ENCODE peak calls at places on chromosomes 16 and 17, in four cellular contexts. O is NT2/D1, T is right cardiac atrium, G is iPS DF 6.9. Q is an unnamed sample.
A peak's percentile ranks its signal among the peaks of the same experiment; 100 is the strongest.

GRCh38 chr17:40071720-40072480 is 9.1 kb downstream of the THRA start:
- DNase-seq in T (peak; percentile 89), O (no peak), G (no peak), Q (peak; percentile 66)

GRCh38 chr17:8470447-8471047 is 34.9 kb downstream of the NDEL1 start:
- DNase-seq in O (no peak), T (peak; percentile 84), G (no peak), Q (no peak)

GRCh38 chr17:37608369-37609169 is 649 bp downstream of the SYNRG start:
- DNase-seq in T (no peak), G (no peak), O (peak; percentile 9), Q (peak; percentile 66)

GRCh38 chr17:59160203-59161025 is 4.9 kb downstream of the PRR11 start:
- DNase-seq in O (no peak), T (no peak), G (no peak), Q (no peak)

GRCh38 chr16:11639925-11640899 is 28.0 kb upstream of the SNN start:
- DNase-seq in T (peak; percentile 92), G (no peak), O (peak; percentile 71), Q (peak; percentile 99)

GRCh38 chr17:60102632-60103047 is 23.9 kb upstream of the HEATR6 start:
- DNase-seq in G (no peak), O (no peak), T (peak; percentile 69), Q (peak; percentile 48)

GRCh38 chr16:72109966-72110530 is 16.4 kb downstream of the DHX38 start:
- DNase-seq in O (no peak), G (no peak), T (no peak), Q (no peak)

GRCh38 chr16:9469512-9469911 is 378.1 kb downstream of the HAPSTR1 start:
- DNase-seq in T (no peak), O (no peak), G (no peak), Q (no peak)

GRCh38 chr16:70253291-70254094 is 1.8 kb upstream of the EXOSC6 start:
- DNase-seq in O (peak; percentile 54), T (no peak), G (peak; percentile 60), Q (peak; percentile 68)

GRCh38 chr17:35447494-35447893 is 1.1 kb downstream of the SLFN13 start:
- DNase-seq in T (no peak), O (no peak), G (no peak), Q (no peak)

GRCh38 chr16:12147681-12148479 is 171.3 kb downstream of the SNX29 start:
- DNase-seq in O (peak; percentile 81), G (peak; percentile 29), T (no peak), Q (no peak)

GRCh38 chr16:66155933-66156332 is 210.6 kb upstream of the CDH5 start:
- DNase-seq in O (no peak), G (no peak), T (no peak), Q (no peak)

GRCh38 chr17:44343510-44344209 is 1.4 kb upstream of the GRN start:
- DNase-seq in G (no peak), O (no peak), T (peak; percentile 30), Q (no peak)

GRCh38 chr17:66725956-66726355 is 109.0 kb upstream of the CACNG5 start:
- DNase-seq in G (no peak), T (no peak), O (no peak), Q (no peak)

GRCh38 chr17:16352838-16353701 is at the start of gene CENPV:
- DNase-seq in G (no peak), O (no peak), T (peak; percentile 71), Q (peak; percentile 77)

GRCh38 chr16:71916397-71916920 is 21.1 kb downstream of the IST1 start:
- DNase-seq in T (no peak), G (no peak), O (no peak), Q (peak; percentile 45)

GRCh38 chr16:87435399-87436224 is 43.5 kb downstream of the MAP1LC3B start:
- DNase-seq in T (no peak), O (no peak), G (no peak), Q (peak; percentile 48)

GRCh38 chr17:49527927-49528651 is 33.0 kb downstream of the NGFR start:
- DNase-seq in T (no peak), G (no peak), O (no peak), Q (no peak)

GRCh38 chr16:75246504-75247205 is 4.8 kb downstream of the BCAR1 start:
- DNase-seq in G (no peak), T (peak; percentile 60), O (no peak), Q (no peak)

GRCh38 chr17:78133971-78134898 is 3.7 kb downstream of the TMC8 start:
- DNase-seq in T (peak; percentile 74), G (peak; percentile 70), O (peak; percentile 71), Q (peak; percentile 29)

GRCh38 chr17:63701477-63702222 is 1.7 kb upstream of the LIMD2 start:
- DNase-seq in O (no peak), G (no peak), T (peak; percentile 67), Q (no peak)

GRCh38 chr17:80036715-80037477 is 454 bp downstream of the CCDC40 start:
- DNase-seq in T (peak; percentile 75), O (peak; percentile 54), G (no peak), Q (peak; percentile 71)

GRCh38 chr17:2977157-2977556 is 86.2 kb downstream of the OR1D5 start:
- DNase-seq in G (no peak), T (no peak), O (no peak), Q (no peak)

GRCh38 chr17:43327421-43327820 is 71.4 kb upstream of the ARL4D start:
- DNase-seq in T (no peak), O (no peak), G (no peak), Q (no peak)

GRCh38 chr17:33118391-33118790 is 126.7 kb downstream of the SPACA3 start:
- DNase-seq in O (no peak), T (no peak), G (no peak), Q (no peak)

GRCh38 chr16:81647527-81647926 is 131.6 kb upstream of the PLCG2 start:
- DNase-seq in G (no peak), O (peak; percentile 54), T (no peak), Q (no peak)

GRCh38 chr16:70740919-70741778 is 55.3 kb upstream of the MTSS2 start:
- DNase-seq in O (no peak), T (peak; percentile 41), G (no peak), Q (peak; percentile 55)

GRCh38 chr17:17812211-17813054 is 24.4 kb downstream of the SREBF1 start:
- DNase-seq in T (peak; percentile 92), G (no peak), O (no peak), Q (peak; percentile 71)

GRCh38 chr17:76376318-76377133 is 7.9 kb upstream of the SPHK1 start:
- DNase-seq in T (peak; percentile 59), G (no peak), O (no peak), Q (peak; percentile 44)

GRCh38 chr16:54402270-54402669 is 115.7 kb upstream of the IRX3 start:
- DNase-seq in G (no peak), T (peak; percentile 72), O (no peak), Q (no peak)

GRCh38 chr17:79747508-79748295 is 17.0 kb downstream of the ENPP7 start:
- DNase-seq in G (no peak), O (no peak), T (no peak), Q (peak; percentile 16)

GRCh38 chr17:50833396-50834125 is 1.8 kb upstream of the WFIKKN2 start:
- DNase-seq in O (no peak), G (no peak), T (no peak), Q (no peak)

GRCh38 chr17:65393514-65393913 is 167.9 kb downstream of the AXIN2 start:
- DNase-seq in G (no peak), O (no peak), T (no peak), Q (peak; percentile 7)

GRCh38 chr17:8581002-8581658 is 49.4 kb downstream of the MYH10 start:
- DNase-seq in G (no peak), T (no peak), O (no peak), Q (no peak)

GRCh38 chr17:78358538-78359215 is 1.2 kb downstream of the SOCS3 start:
- DNase-seq in T (peak; percentile 75), G (no peak), O (no peak), Q (peak; percentile 64)

GRCh38 chr17:56144205-56144604 is 9.1 kb upstream of the ANKFN1 start:
- DNase-seq in O (no peak), G (no peak), T (no peak), Q (no peak)

GRCh38 chr17:78227455-78227916 is 3.9 kb upstream of the TMEM235 start:
- DNase-seq in O (no peak), G (no peak), T (no peak), Q (no peak)

GRCh38 chr17:81053043-81053970 is 18.4 kb downstream of the BAIAP2 start:
- DNase-seq in G (no peak), O (no peak), T (peak; percentile 40), Q (no peak)
- H3K9me3 ChIP-seq in G (no peaks in the 10 kb centered on the region), O (no peaks in the 10 kb centered on the region), T (no peaks in the 10 kb centered on the region), Q (no peaks in the 10 kb centered on the region)

GRCh38 chr17:68107373-68107772 is 71.8 kb downstream of the KPNA2 start:
- DNase-seq in O (no peak), G (no peak), T (no peak), Q (no peak)
- H3K4me3 ChIP-seq in O (no peak overlapping the region), G (no peak overlapping the region), T (no peak overlapping the region), Q (no peak overlapping the region)

DNA sequence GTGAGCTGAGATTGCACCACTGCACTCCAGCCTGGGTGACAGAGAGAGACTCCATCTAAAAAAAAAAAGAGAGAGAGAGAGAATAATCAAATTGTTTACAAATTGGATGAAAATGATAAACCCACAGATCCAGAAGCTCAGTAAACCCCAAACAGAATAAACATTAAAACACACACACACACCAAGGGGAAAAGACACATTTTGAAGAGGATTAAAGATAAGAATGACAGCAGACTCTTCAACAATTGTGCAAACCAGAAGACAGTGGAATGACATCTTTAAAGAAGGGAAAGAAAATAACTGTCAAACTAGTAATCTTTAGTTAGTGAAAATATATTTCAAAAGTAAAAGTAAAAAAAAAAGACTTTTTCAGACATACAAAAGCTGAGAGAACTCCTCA is 64.4 kb upstream of the RPL38 start:
- DNase-seq in G (no peak), T (no peak), O (no peak), Q (no peak)
- H3K9me3 ChIP-seq in G (no peaks in the 10 kb centered on the region), T (peaks cover 4% of the 10 kb centered on the region), O (peaks cover 48% of the 10 kb centered on the region), Q (peaks cover 43% of the 10 kb centered on the region)

DNA sequence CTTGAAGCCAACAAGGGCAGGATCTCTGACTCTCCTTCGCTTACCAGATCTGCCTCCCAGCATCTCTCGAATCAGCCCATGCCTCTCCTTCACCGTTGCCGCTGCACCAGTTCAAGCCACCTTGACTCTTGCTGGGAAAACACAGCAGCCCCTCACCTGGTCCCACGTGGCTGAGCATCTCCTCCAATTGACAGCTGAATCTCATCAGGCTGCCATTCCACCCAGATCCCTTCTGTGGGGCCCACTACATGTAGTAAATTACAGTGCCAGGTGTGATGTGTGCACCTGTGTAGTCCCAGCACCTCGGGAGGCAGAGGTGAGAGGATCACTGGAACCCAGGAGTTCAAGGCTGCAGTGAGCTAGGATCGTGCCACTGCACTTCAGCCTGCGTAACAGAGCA is 37.8 kb upstream of the C16orf78 start:
- DNase-seq in T (no peak), G (no peak), O (no peak), Q (no peak)
- H3K4me3 ChIP-seq in T (no peak overlapping the region), G (no peak overlapping the region), O (no peak overlapping the region), Q (no peak overlapping the region)

Q was measured in adipocyte.